ENCODE peak calls at places on chromosomes 1 and 21, in seven cellular contexts. F is cardiac muscle cell, T is adrenal gland, U is transverse colon, Y is heart left ventricle, W is mammary epithelial cell, A is gastrocnemius medialis. J is an unnamed sample. For H3K27me3, H3K9me3 and H3K4me1, the result is how much of the 10 kb centered on the place peaks cover.

GRCh38 chr1:113812661-113813135 is 422 bp upstream of the RSBN1 start:
- DNase-seq in U (no peak), W (no peak), F (peak), Y (no peak), T (peak), A (no peak), J (peak)

GRCh38 chr1:200367841-200368534 is 41.8 kb downstream of the ZNF281 start:
- DNase-seq in A (no peak), F (peak), Y (no peak), U (no peak), T (no peak), W (no peak), J (no peak)

GRCh38 chr1:246814890-246815289 is 90.7 kb downstream of the SCCPDH start:
- DNase-seq in U (no peak), F (no peak), A (no peak), T (no peak), W (no peak), Y (no peak), J (no peak)

GRCh38 chr1:110245876-110246620 is 35.9 kb downstream of the KCNC4 start:
- DNase-seq in W (peak), Y (no peak), F (no peak), U (no peak), A (no peak), T (no peak), J (no peak)

GRCh38 chr21:28068455-28069358 is 924.0 kb downstream of the LTN1 start:
- DNase-seq in W (no peak), T (no peak), F (no peak), U (no peak), Y (no peak), A (peak), J (no peak)

GRCh38 chr1:237444120-237444790 is 402.3 kb downstream of the RYR2 start:
- DNase-seq in W (no peak), Y (no peak), F (no peak), A (no peak), U (no peak), T (no peak), J (no peak)

GRCh38 chr1:61109910-61110309 is 27.5 kb downstream of the NFIA start:
- DNase-seq in Y (no peak), U (no peak), W (no peak), F (no peak), A (no peak), T (no peak), J (no peak)

GRCh38 chr1:177229781-177230180 is 59.0 kb downstream of the BRINP2 start:
- DNase-seq in A (no peak), U (no peak), Y (no peak), T (no peak), F (no peak), W (no peak), J (no peak)

GRCh38 chr1:17990401-17990800 is 117.2 kb upstream of the IGSF21 start:
- DNase-seq in T (no peak), Y (no peak), A (no peak), W (no peak), U (no peak), F (no peak), J (no peak)

GRCh38 chr1:31421404-31422040 is 8.5 kb downstream of the SERINC2 start:
- DNase-seq in F (peak), T (no peak), U (no peak), W (peak), A (no peak), Y (no peak), J (peak)

GRCh38 chr1:89911186-89911976 is 83.5 kb upstream of the ZNF326 start:
- DNase-seq in T (no peak), W (no peak), A (no peak), Y (no peak), U (no peak), F (no peak), J (no peak)

GRCh38 chr1:212791261-212791675 is 309 bp downstream of the NSL1 start:
- DNase-seq in A (no peak), Y (no peak), W (peak), T (no peak), F (peak), U (no peak), J (no peak)

GRCh38 chr1:84870591-84870990 is 22.4 kb downstream of the LPAR3 start:
- DNase-seq in W (no peak), T (no peak), F (peak), Y (no peak), A (no peak), U (no peak), J (no peak)

GRCh38 chr1:172447641-172448040 is 3.8 kb upstream of the PIGC start:
- DNase-seq in U (no peak), T (peak), W (peak), A (no peak), F (peak), Y (no peak), J (no peak)

GRCh38 chr1:246781212-246781611 is 57.0 kb downstream of the SCCPDH start:
- DNase-seq in W (no peak), F (no peak), T (no peak), U (no peak), Y (no peak), A (no peak), J (no peak)

GRCh38 chr1:74819062-74819461 is 86.1 kb downstream of the TYW3 start:
- DNase-seq in W (no peak), U (no peak), F (no peak), Y (no peak), A (no peak), T (no peak), J (no peak)

GRCh38 chr1:245260116-245260882 is 105.5 kb downstream of the KIF26B start:
- DNase-seq in U (no peak), W (no peak), T (no peak), A (no peak), F (no peak), Y (no peak), J (no peak)

GRCh38 chr1:145926706-145927072 is 595 bp downstream of the RBM8A start:
- DNase-seq in Y (no peak), F (no peak), T (no peak), W (no peak), A (no peak), U (no peak), J (peak)

GRCh38 chr1:208499021-208499420 is 254.8 kb upstream of the PLXNA2 start:
- DNase-seq in U (no peak), T (no peak), W (no peak), A (no peak), F (no peak), Y (no peak), J (no peak)

GRCh38 chr1:7121622-7121988 is 336.4 kb downstream of the CAMTA1 start:
- DNase-seq in Y (peak), U (peak), F (no peak), W (no peak), T (peak), A (peak), J (no peak)

GRCh38 chr1:64574301-64574700 is 104.4 kb downstream of the CACHD1 start:
- DNase-seq in W (peak), Y (no peak), A (no peak), U (no peak), T (peak), F (no peak), J (no peak)

GRCh38 chr1:161781995-161782394 is 15.9 kb downstream of the ATF6 start:
- DNase-seq in Y (no peak), A (no peak), T (no peak), W (no peak), F (no peak), U (no peak), J (no peak)

GRCh38 chr1:116486424-116486823 is 84.4 kb downstream of the CD58 start:
- DNase-seq in A (no peak), W (peak), T (no peak), F (peak), U (no peak), Y (no peak), J (no peak)

GRCh38 chr1:103087261-103087660 is 21.1 kb downstream of the COL11A1 start:
- DNase-seq in F (no peak), A (no peak), U (no peak), Y (no peak), T (no peak), W (no peak), J (no peak)

GRCh38 chr21:43917515-43918384 is 52.7 kb downstream of the AGPAT3 start:
- DNase-seq in F (no peak), T (no peak), W (peak), U (peak), Y (no peak), A (no peak), J (no peak)

GRCh38 chr1:241323510-241323909 is 33.5 kb downstream of the RGS7 start:
- DNase-seq in T (peak), F (peak), W (peak), U (peak), Y (no peak), A (no peak), J (no peak)

GRCh38 chr1:51304360-51304759 is 26.0 kb downstream of the TTC39A start:
- DNase-seq in W (no peak), F (no peak), T (no peak), Y (no peak), A (no peak), U (no peak), J (no peak)

GRCh38 chr1:222811671-222812070 is 3.2 kb upstream of the DISP1 start:
- DNase-seq in U (no peak), T (no peak), W (no peak), A (no peak), Y (no peak), F (no peak), J (no peak)

GRCh38 chr1:219741011-219741859 is 128.3 kb upstream of the ZC3H11B start:
- DNase-seq in T (no peak), A (no peak), U (no peak), W (no peak), F (no peak), Y (no peak), J (no peak)

GRCh38 chr1:240350910-240351331 is 259.2 kb downstream of the FMN2 start:
- DNase-seq in W (no peak), T (no peak), U (no peak), A (no peak), Y (no peak), F (no peak), J (no peak)

DNA sequence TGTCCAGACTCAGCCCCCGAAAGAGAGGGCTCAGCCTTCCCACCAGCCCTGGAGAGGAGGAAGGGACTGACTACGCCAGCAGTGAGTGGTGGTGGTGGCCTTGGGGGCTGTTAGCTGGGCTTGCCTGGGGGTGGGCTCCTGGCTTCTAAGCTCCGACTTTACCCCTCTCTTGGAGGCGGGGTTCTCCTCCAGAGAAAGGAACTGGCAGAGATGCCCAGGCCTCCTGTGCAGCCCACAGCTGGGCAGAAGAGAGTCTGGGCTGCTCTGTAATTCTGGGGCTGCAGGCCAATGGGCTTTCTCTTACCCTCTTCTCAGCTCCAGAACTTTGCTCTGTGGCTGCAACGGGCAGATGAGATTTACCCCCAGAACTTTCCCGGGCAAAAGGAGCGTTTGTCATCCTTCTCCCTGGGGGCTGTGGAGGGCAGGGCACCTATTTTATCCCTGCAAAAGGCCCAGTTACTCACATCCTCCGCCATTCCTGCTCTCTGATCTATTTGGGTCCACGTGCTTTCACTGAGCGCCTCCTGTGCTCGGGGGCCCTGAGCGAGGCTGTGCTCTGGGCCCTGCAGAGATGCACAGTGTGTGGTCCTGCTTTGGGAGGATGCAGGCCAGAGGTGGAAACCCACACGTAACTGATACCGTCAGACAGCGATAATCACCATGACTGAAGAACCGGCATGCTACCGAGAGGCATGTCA is 2.2 kb upstream of the CSMD2 start:
- DNase-seq in W (no peak), A (no peak), T (no peak), Y (no peak), U (no peak), F (no peak), J (no peak)
- H3K27me3 ChIP-seq in W (under half), A (half or more), T (under half), Y (half or more), U (half or more), F (half or more), J (under half)

GRCh38 chr1:248779350-248779749 is 23.8 kb upstream of the LYPD8 start:
- DNase-seq in W (no peak), U (no peak), F (no peak), Y (no peak), A (no peak), T (no peak), J (no peak)
- H3K9me3 ChIP-seq in W (under half), U (under half), F (under half), Y (under half), A (under half), T (under half), J (under half)

DNA sequence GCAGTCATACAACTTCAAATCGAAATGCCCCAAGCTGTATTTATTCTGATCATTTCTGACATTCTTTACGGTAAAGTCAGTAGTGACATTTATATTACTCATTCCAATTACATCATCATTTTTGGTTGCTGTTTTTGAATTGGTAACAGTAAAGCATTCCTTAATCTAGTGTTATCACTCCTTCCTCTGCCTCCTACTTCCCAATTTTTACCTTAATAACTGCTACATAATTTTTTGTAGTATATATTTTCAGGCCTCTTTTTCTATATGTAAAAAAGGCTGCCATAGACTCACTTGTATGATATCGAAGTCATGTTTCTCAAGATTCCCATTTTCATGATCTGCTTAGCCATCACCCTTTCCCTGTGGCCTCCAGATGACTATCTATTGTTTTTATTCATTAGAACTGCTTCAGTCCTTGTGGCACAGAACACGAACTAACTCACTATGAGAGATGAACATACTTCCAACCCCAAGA is 167.2 kb downstream of the RUNX1 start:
- DNase-seq in Y (no peak), U (no peak), T (no peak), A (no peak), W (peak), F (peak), J (no peak)
- H3K4me1 ChIP-seq in Y (under half), U (half or more), T (under half), A (under half), W (under half), F (under half), J (under half)

GRCh38 chr1:22204989-22205913 is 62.4 kb upstream of the WNT4 start:
- DNase-seq in U (no peak), W (no peak), A (no peak), T (peak), Y (no peak), F (peak), J (no peak)
- H3K27me3 ChIP-seq in U (under half), W (under half), A (under half), T (under half), Y (under half), F (under half), J (under half)

DNA sequence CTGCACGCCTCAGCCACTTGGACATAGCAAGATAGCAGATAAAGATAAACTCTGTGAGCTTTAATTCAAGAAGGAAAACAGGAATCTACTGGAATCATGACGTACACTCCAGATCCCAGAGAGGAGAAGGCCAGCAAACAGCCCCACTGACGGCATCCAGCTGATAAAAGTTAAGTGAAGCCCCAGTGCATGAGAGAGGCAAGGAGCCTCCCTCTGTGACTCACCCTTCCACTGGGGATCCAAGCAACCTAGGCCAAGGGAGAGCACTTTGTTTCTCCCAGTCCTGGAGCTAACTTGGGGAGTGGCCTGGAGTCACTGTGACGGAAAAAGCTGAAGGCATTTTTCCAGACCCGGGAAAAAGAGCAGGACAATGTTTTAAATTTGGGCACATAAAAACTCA is 270.0 kb downstream of the AKT3 start:
- DNase-seq in Y (no peak), U (no peak), F (peak), W (no peak), T (no peak), A (no peak), J (no peak)
- H3K9me3 ChIP-seq in Y (under half), U (under half), F (under half), W (under half), T (under half), A (under half), J (under half)

GRCh38 chr1:205595435-205595834 is 36.4 kb downstream of the ELK4 start:
- DNase-seq in Y (no peak), F (no peak), W (no peak), T (no peak), U (no peak), A (no peak), J (no peak)
- H3K4me1 ChIP-seq in Y (half or more), F (under half), W (under half), T (under half), U (under half), A (under half), J (under half)

DNA sequence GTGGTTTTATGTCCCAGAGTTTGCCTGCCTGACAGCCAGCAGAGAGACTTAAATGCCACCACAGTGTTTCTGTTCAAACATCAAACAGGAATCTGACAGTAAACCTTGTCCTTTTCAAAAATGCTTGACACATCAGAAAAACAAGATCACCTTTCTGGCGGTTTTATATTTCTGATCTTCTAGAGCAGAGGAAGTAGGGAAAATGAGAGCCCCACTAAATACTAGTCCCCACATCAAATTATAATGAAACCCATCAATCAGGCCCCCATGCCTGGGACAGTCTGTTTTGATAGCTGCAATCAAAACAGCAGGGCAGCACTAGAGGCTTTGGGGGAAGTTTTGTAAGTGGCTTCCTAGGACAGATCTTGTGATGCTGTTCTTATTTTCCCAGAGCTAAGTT is 129.3 kb downstream of the CNIH3 start:
- DNase-seq in U (no peak), T (no peak), F (no peak), W (no peak), Y (no peak), A (no peak), J (no peak)
- H3K27me3 ChIP-seq in U (under half), T (under half), F (under half), W (under half), Y (under half), A (under half), J (under half)

DNA sequence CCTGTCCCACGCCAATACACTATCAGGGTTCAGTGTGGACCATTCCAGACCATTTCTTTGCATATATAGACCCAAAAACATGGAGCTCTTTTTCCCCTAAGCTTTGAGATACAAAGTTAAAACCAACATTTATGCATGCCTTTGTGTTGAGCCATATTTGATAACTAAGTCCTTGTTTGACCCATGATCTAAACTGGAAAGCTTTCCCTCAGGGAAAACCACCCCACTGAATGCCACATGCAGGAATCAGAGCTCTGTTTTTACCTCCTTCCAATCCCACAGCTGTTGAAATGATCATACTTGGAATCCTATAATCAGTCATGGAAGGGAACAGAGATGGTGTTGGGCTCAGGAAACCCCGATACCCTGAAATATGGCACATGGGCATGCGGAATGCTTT is 14.8 kb upstream of the SLC45A1 start:
- DNase-seq in W (no peak), T (no peak), Y (no peak), A (no peak), U (no peak), F (peak), J (no peak)
- H3K9me3 ChIP-seq in W (under half), T (under half), Y (under half), A (under half), U (under half), F (under half), J (under half)